ENCODE peak calls at places on chromosomes 13 and 19, in eight cellular contexts. V is WTC11; F is GM19239; S is activated gamma-delta T cell treated with anti-CD3 and anti-CD28 coated beads, Interleukin-2, amount 50 U/mL, for 16 hours; Z is stimulated activated CD4-positive, alpha-beta T cell treated with anti-CD3 and anti-CD28 coated beads, Interleukin-2, amount 100 ng/mL, for 48 hours; U is NCI-H1417; C is sigmoid colon; N is AG08396. T is an unnamed sample.

GRCh38 chr19:29587518-29587986 is 18.5 kb upstream of the POP4 start:
- DNase-seq in N (no peak), S (peak; percentile 48), U (no peak), V (no peak), Z (peak; percentile 34), F (no peak), C (no peak), T (no peak)

GRCh38 chr13:112664501-112665203 is 25.2 kb upstream of the ATP11A start:
- DNase-seq in N (peak; percentile 30), F (no peak), S (no peak), C (no peak), U (no peak), Z (no peak), V (no peak), T (no peak)

GRCh38 chr13:102878491-102878890 is 32.7 kb downstream of the ERCC5 start:
- DNase-seq in F (no peak), U (no peak), Z (no peak), V (no peak), N (peak; percentile 49), S (no peak), C (no peak), T (no peak)

GRCh38 chr19:53982611-53983010 is 8.8 kb upstream of the CACNG6 start:
- DNase-seq in U (no peak), S (no peak), V (peak; percentile 62), N (peak; percentile 73), C (no peak), Z (no peak), F (no peak), T (no peak)

GRCh38 chr13:51976423-51976822 is 34.8 kb downstream of the ATP7B start:
- DNase-seq in V (no peak), C (no peak), F (no peak), Z (no peak), N (no peak), S (no peak), U (no peak), T (no peak)

GRCh38 chr19:41228486-41228885 is 9.5 kb downstream of the AXL start:
- DNase-seq in C (no peak), V (no peak), F (no peak), S (no peak), N (no peak), U (no peak), Z (no peak), T (no peak)

GRCh38 chr19:33292595-33293254 is 9.6 kb downstream of the CEBPA start:
- DNase-seq in N (no peak), S (no peak), Z (no peak), C (no peak), F (no peak), U (peak; percentile 75), V (no peak), T (no peak)

GRCh38 chr13:72970956-72971355 is 87.8 kb upstream of the KLF5 start:
- DNase-seq in F (no peak), S (no peak), C (no peak), N (no peak), Z (no peak), V (no peak), U (no peak), T (no peak)

GRCh38 chr13:30333601-30334000 is 26.2 kb upstream of the KATNAL1 start:
- DNase-seq in S (no peak), V (no peak), U (no peak), C (no peak), Z (no peak), F (no peak), N (no peak), T (no peak)

GRCh38 chr13:76903544-76904162 is 17.4 kb upstream of the KCTD12 start:
- DNase-seq in N (peak; percentile 61), C (peak; percentile 79), U (peak; percentile 70), F (peak; percentile 43), V (peak; percentile 78), S (peak; percentile 42), Z (peak; percentile 55), T (peak; percentile 47)

GRCh38 chr13:109989155-109989554 is 202.8 kb upstream of the IRS2 start:
- DNase-seq in N (peak; percentile 39), U (no peak), F (no peak), C (no peak), Z (no peak), V (no peak), S (no peak), T (no peak)

GRCh38 chr19:31285744-31286143 is 63.5 kb downstream of the TSHZ3 start:
- DNase-seq in S (no peak), C (peak; percentile 48), F (no peak), U (no peak), V (no peak), N (peak; percentile 72), Z (no peak), T (no peak)

GRCh38 chr13:44930907-44931676 is 58.2 kb downstream of the NUFIP1 start:
- DNase-seq in C (no peak), Z (no peak), V (no peak), U (no peak), F (no peak), N (no peak), S (no peak), T (no peak)

GRCh38 chr13:99376132-99376531 is 68.9 kb upstream of the GPR183 start:
- DNase-seq in S (no peak), N (no peak), C (peak; percentile 66), Z (no peak), U (no peak), V (no peak), F (no peak), T (peak; percentile 58)

GRCh38 chr13:111359237-111359915 is 38.9 kb downstream of the TEX29 start:
- DNase-seq in S (no peak), C (no peak), U (no peak), F (no peak), N (peak; percentile 43), Z (no peak), V (peak; percentile 51), T (no peak)

GRCh38 chr19:43643326-43643725 is 3.7 kb upstream of the CADM4 start:
- DNase-seq in Z (no peak), V (no peak), U (peak; percentile 15), N (no peak), F (no peak), S (no peak), C (no peak), T (no peak)